ENCODE peak calls at places on chromosomes 2 and 18, in six cellular contexts. K, I, W, T, S and C are unnamed samples.

GRCh38 chr2:70888389-70888924 is 47.2 kb upstream of the ATP6V1B1 start:
- DNase-seq in T (no peak), I (peak; percentile 40), K (no peak), W (no peak), S (no peak), C (no peak)

GRCh38 chr2:224952942-224953657 is 89.2 kb downstream of the DOCK10 start:
- DNase-seq in I (no peak), W (no peak), T (no peak), K (no peak), S (no peak), C (no peak)

GRCh38 chr2:130872276-130873125 is 35.8 kb downstream of the ARHGEF4 start:
- DNase-seq in K (no peak), I (peak; percentile 36), T (no peak), W (no peak), S (no peak), C (no peak)

GRCh38 chr2:102301867-102302362 is 9.4 kb upstream of the IL1RL1 start:
- DNase-seq in W (no peak), S (no peak), I (no peak), T (peak; percentile 55), K (peak; percentile 23), C (no peak)

GRCh38 chr2:120320318-120320851 is 25.6 kb upstream of the INHBB start:
- DNase-seq in W (no peak), I (no peak), K (no peak), T (no peak), S (no peak), C (no peak)

GRCh38 chr2:28276076-28276618 is 116.5 kb upstream of the FOSL2 start:
- DNase-seq in T (no peak), S (peak; percentile 100), I (no peak), W (peak; percentile 100), K (no peak), C (no peak)

GRCh38 chr2:157488877-157489276 is 45.0 kb upstream of the CYTIP start:
- DNase-seq in T (no peak), I (no peak), S (peak; percentile 20), W (no peak), K (no peak), C (no peak)

GRCh38 chr18:58721586-58722160 is 50.4 kb downstream of the MALT1 start:
- DNase-seq in I (no peak), T (no peak), K (no peak), W (no peak), S (peak; percentile 37), C (no peak)

GRCh38 chr2:85438291-85439110 is 20.0 kb downstream of the SH2D6 start:
- DNase-seq in W (no peak), I (peak; percentile 69), S (no peak), K (no peak), T (peak; percentile 47), C (no peak)